ENCODE peak calls at places on chromosomes 2 and 18, in eight cellular contexts. One of them, this sample, is unnamed.

GRCh38 chr2:66576381-66577330 is 141.7 kb downstream of the MEIS1 start:
- DNase-seq in heart left ventricle: peak; percentile 35
- DNase-seq in sigmoid colon: peak; percentile 86
- DNase-seq in stomach: no peak
- DNase-seq in tibial nerve: no peak
- DNase-seq in uterus: peak; percentile 72
- DNase-seq in esophagus muscularis mucosa: no peak
- DNase-seq in A549: peak; percentile 28
- DNase-seq in this sample: peak; percentile 65

GRCh38 chr2:57552885-57553284 is 493.7 kb upstream of the VRK2 start:
- DNase-seq in heart left ventricle: no peak
- DNase-seq in sigmoid colon: no peak
- DNase-seq in stomach: no peak
- DNase-seq in tibial nerve: no peak
- DNase-seq in uterus: no peak
- DNase-seq in esophagus muscularis mucosa: no peak
- DNase-seq in A549: no peak
- DNase-seq in this sample: no peak

GRCh38 chr2:85890522-85891176 is 1.9 kb upstream of the ST3GAL5 start:
- DNase-seq in heart left ventricle: no peak
- DNase-seq in sigmoid colon: no peak
- DNase-seq in stomach: no peak
- DNase-seq in tibial nerve: no peak
- DNase-seq in uterus: no peak
- DNase-seq in esophagus muscularis mucosa: no peak
- DNase-seq in A549: no peak
- DNase-seq in this sample: no peak

GRCh38 chr18:58819051-58819450 is 45.6 kb upstream of the ZNF532 start:
- DNase-seq in heart left ventricle: no peak
- DNase-seq in sigmoid colon: no peak
- DNase-seq in stomach: no peak
- DNase-seq in tibial nerve: no peak
- DNase-seq in uterus: no peak
- DNase-seq in esophagus muscularis mucosa: no peak
- DNase-seq in A549: no peak
- DNase-seq in this sample: no peak

GRCh38 chr18:53698907-53699306 is 525.6 kb downstream of the MBD2 start:
- DNase-seq in heart left ventricle: peak; percentile 30
- DNase-seq in sigmoid colon: no peak
- DNase-seq in stomach: peak; percentile 52
- DNase-seq in tibial nerve: no peak
- DNase-seq in uterus: no peak
- DNase-seq in esophagus muscularis mucosa: no peak
- DNase-seq in A549: peak; percentile 3
- DNase-seq in this sample: no peak

GRCh38 chr18:47254341-47254939 is 3.0 kb upstream of the SKOR2 start:
- DNase-seq in heart left ventricle: peak; percentile 55
- DNase-seq in sigmoid colon: no peak
- DNase-seq in stomach: no peak
- DNase-seq in tibial nerve: no peak
- DNase-seq in uterus: no peak
- DNase-seq in esophagus muscularis mucosa: no peak
- DNase-seq in A549: no peak
- DNase-seq in this sample: no peak

GRCh38 chr2:143081616-143082015 is 47.6 kb upstream of the ARHGAP15 start:
- DNase-seq in heart left ventricle: no peak
- DNase-seq in sigmoid colon: no peak
- DNase-seq in stomach: no peak
- DNase-seq in tibial nerve: no peak
- DNase-seq in uterus: no peak
- DNase-seq in esophagus muscularis mucosa: no peak
- DNase-seq in A549: no peak
- DNase-seq in this sample: no peak

GRCh38 chr18:64017870-64018269 is 48.0 kb downstream of the SERPINB8 start:
- DNase-seq in heart left ventricle: no peak
- DNase-seq in sigmoid colon: no peak
- DNase-seq in stomach: no peak
- DNase-seq in tibial nerve: no peak
- DNase-seq in uterus: no peak
- DNase-seq in esophagus muscularis mucosa: no peak
- DNase-seq in A549: peak; percentile 10
- DNase-seq in this sample: no peak

GRCh38 chr2:215579809-215580208 is 143.9 kb upstream of the FN1 start:
- DNase-seq in heart left ventricle: no peak
- DNase-seq in sigmoid colon: no peak
- DNase-seq in stomach: no peak
- DNase-seq in tibial nerve: peak; percentile 27
- DNase-seq in uterus: no peak
- DNase-seq in esophagus muscularis mucosa: no peak
- DNase-seq in A549: no peak
- DNase-seq in this sample: no peak

GRCh38 chr18:43744960-43745740 is 467.9 kb upstream of the SYT4 start:
- DNase-seq in heart left ventricle: no peak
- DNase-seq in sigmoid colon: no peak
- DNase-seq in stomach: no peak
- DNase-seq in tibial nerve: no peak
- DNase-seq in uterus: no peak
- DNase-seq in esophagus muscularis mucosa: no peak
- DNase-seq in A549: no peak
- DNase-seq in this sample: no peak

GRCh38 chr2:114929225-114929624 is 486.8 kb downstream of the DPP10 start:
- DNase-seq in heart left ventricle: no peak
- DNase-seq in sigmoid colon: no peak
- DNase-seq in stomach: no peak
- DNase-seq in tibial nerve: no peak
- DNase-seq in uterus: no peak
- DNase-seq in esophagus muscularis mucosa: no peak
- DNase-seq in A549: no peak
- DNase-seq in this sample: no peak

GRCh38 chr2:120949027-120949956 is 213.6 kb downstream of the GLI2 start:
- DNase-seq in heart left ventricle: no peak
- DNase-seq in sigmoid colon: no peak
- DNase-seq in stomach: no peak
- DNase-seq in tibial nerve: no peak
- DNase-seq in uterus: no peak
- DNase-seq in esophagus muscularis mucosa: no peak
- DNase-seq in A549: peak; percentile 33
- DNase-seq in this sample: no peak

GRCh38 chr18:48814490-48815181 is 136.1 kb downstream of the SMAD7 start:
- DNase-seq in heart left ventricle: no peak
- DNase-seq in sigmoid colon: peak; percentile 15
- DNase-seq in stomach: peak; percentile 14
- DNase-seq in tibial nerve: no peak
- DNase-seq in uterus: peak; percentile 2
- DNase-seq in esophagus muscularis mucosa: no peak
- DNase-seq in A549: no peak
- DNase-seq in this sample: peak; percentile 1
- TF ChIP-seq POLR2A in heart left ventricle: no peak
- TF ChIP-seq POLR2A in sigmoid colon: no peak
- TF ChIP-seq POLR2A in stomach: no peak
- TF ChIP-seq POLR2A in tibial nerve: no peak
- TF ChIP-seq POLR2A in uterus: no peak
- TF ChIP-seq POLR2A in esophagus muscularis mucosa: no peak
- TF ChIP-seq POLR2A in A549: no peak
- TF ChIP-seq POLR2A in this sample: no peak

GRCh38 chr2:157254041-157254440 is 3.5 kb upstream of the GALNT5 start:
- DNase-seq in heart left ventricle: no peak
- DNase-seq in sigmoid colon: no peak
- DNase-seq in stomach: no peak
- DNase-seq in tibial nerve: no peak
- DNase-seq in uterus: no peak
- DNase-seq in esophagus muscularis mucosa: no peak
- DNase-seq in A549: no peak
- DNase-seq in this sample: no peak

GRCh38 chr2:157257312-157258252 is at the start of gene GALNT5:
- DNase-seq in heart left ventricle: peak; percentile 27
- DNase-seq in sigmoid colon: no peak
- DNase-seq in stomach: peak; percentile 27
- DNase-seq in tibial nerve: no peak
- DNase-seq in uterus: no peak
- DNase-seq in esophagus muscularis mucosa: no peak
- DNase-seq in A549: peak; percentile 3
- DNase-seq in this sample: no peak

GRCh38 chr2:157260403-157261198 is 3.1 kb downstream of the GALNT5 start:
- DNase-seq in heart left ventricle: no peak
- DNase-seq in sigmoid colon: no peak
- DNase-seq in stomach: no peak
- DNase-seq in tibial nerve: no peak
- DNase-seq in uterus: no peak
- DNase-seq in esophagus muscularis mucosa: no peak
- DNase-seq in A549: no peak
- DNase-seq in this sample: no peak

GRCh38 chr2:157258520-157259326 is 1.2 kb downstream of the GALNT5 start:
- DNase-seq in heart left ventricle: no peak
- DNase-seq in sigmoid colon: no peak
- DNase-seq in stomach: peak; percentile 39
- DNase-seq in tibial nerve: no peak
- DNase-seq in uterus: no peak
- DNase-seq in esophagus muscularis mucosa: no peak
- DNase-seq in A549: no peak
- DNase-seq in this sample: no peak

DNA sequence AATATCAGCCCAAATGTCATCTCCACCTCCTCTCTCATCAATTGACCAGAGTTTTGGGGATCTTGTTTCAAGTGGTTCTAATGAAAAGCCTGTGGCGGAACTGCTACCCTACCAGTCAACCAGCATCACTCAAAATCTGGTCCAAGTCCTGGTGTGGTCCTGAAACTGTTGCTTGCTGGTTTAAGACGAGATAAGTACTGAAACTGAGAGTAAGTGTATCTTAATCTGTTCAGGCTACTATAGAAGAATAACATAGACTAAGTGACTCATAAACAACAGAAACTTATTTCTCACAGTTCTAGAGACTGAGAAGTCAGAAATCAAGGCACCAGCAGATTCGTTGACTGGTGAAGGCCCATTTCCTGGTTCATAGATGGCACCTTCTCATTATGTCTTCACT is 884 bp upstream of the GALNT5 start:
- DNase-seq in heart left ventricle: no peak
- DNase-seq in sigmoid colon: no peak
- DNase-seq in stomach: no peak
- DNase-seq in tibial nerve: no peak
- DNase-seq in uterus: no peak
- DNase-seq in esophagus muscularis mucosa: no peak
- DNase-seq in A549: no peak
- DNase-seq in this sample: no peak
- H3K27ac ChIP-seq in heart left ventricle: no peak overlapping the region
- H3K27ac ChIP-seq in sigmoid colon: no peak overlapping the region
- H3K27ac ChIP-seq in stomach: no peak overlapping the region
- H3K27ac ChIP-seq in tibial nerve: no peak overlapping the region
- H3K27ac ChIP-seq in uterus: no peak overlapping the region
- H3K27ac ChIP-seq in esophagus muscularis mucosa: no peak overlapping the region
- H3K27ac ChIP-seq in A549: no peak overlapping the region
- H3K27ac ChIP-seq in this sample: no peak overlapping the region

GRCh38 chr2:89820248-89820647 is 1128.8 kb downstream of the RPIA start:
- DNase-seq in heart left ventricle: no peak
- DNase-seq in sigmoid colon: no peak
- DNase-seq in stomach: no peak
- DNase-seq in tibial nerve: no peak
- DNase-seq in uterus: no peak
- DNase-seq in esophagus muscularis mucosa: no peak
- DNase-seq in A549: no peak
- DNase-seq in this sample: no peak
- H3K9me3 ChIP-seq in heart left ventricle: peaks cover 6% of the 10 kb centered on the region
- H3K9me3 ChIP-seq in sigmoid colon: peaks cover 17% of the 10 kb centered on the region
- H3K9me3 ChIP-seq in stomach: peaks cover 94% of the 10 kb centered on the region
- H3K9me3 ChIP-seq in tibial nerve: peaks cover 6% of the 10 kb centered on the region
- H3K9me3 ChIP-seq in uterus: no peaks in the 10 kb centered on the region
- H3K9me3 ChIP-seq in esophagus muscularis mucosa: peaks cover 19% of the 10 kb centered on the region
- H3K9me3 ChIP-seq in A549: peaks cover 21% of the 10 kb centered on the region
- H3K9me3 ChIP-seq in this sample: no peaks in the 10 kb centered on the region

DNA sequence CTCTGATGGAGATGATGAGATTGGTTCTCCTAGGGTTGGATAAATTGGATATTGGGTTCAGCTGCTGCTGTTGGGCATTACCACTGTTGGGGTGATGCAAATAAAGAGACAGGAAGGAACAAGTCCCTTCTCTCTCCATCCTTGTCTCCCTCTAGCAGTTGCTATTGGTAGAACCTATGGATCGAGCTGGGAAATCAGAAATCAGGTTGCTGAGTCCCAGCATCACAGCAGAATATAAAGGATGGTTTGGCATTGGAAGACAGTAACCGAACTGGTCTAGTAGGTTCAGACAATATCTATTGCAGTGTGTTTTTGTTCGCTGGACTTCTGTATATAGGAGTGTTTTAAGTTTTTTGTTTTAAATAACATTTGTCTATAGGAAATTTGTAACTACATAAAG is 8.1 kb downstream of the WDR43 start:
- DNase-seq in heart left ventricle: no peak
- DNase-seq in sigmoid colon: no peak
- DNase-seq in stomach: no peak
- DNase-seq in tibial nerve: no peak
- DNase-seq in uterus: no peak
- DNase-seq in esophagus muscularis mucosa: no peak
- DNase-seq in A549: no peak
- DNase-seq in this sample: no peak
- TF ChIP-seq POLR2A in heart left ventricle: no peak
- TF ChIP-seq POLR2A in sigmoid colon: no peak
- TF ChIP-seq POLR2A in stomach: no peak
- TF ChIP-seq POLR2A in tibial nerve: no peak
- TF ChIP-seq POLR2A in uterus: no peak
- TF ChIP-seq POLR2A in esophagus muscularis mucosa: no peak
- TF ChIP-seq POLR2A in A549: no peak
- TF ChIP-seq POLR2A in this sample: no peak

GRCh38 chr18:78085241-78086185 is 835.9 kb downstream of the GALR1 start:
- DNase-seq in heart left ventricle: no peak
- DNase-seq in sigmoid colon: no peak
- DNase-seq in stomach: no peak
- DNase-seq in tibial nerve: no peak
- DNase-seq in uterus: no peak
- DNase-seq in esophagus muscularis mucosa: peak; percentile 81
- DNase-seq in A549: no peak
- DNase-seq in this sample: no peak
- H3K27ac ChIP-seq in heart left ventricle: no peak overlapping the region
- H3K27ac ChIP-seq in sigmoid colon: no peak overlapping the region
- H3K27ac ChIP-seq in stomach: no peak overlapping the region
- H3K27ac ChIP-seq in tibial nerve: no peak overlapping the region
- H3K27ac ChIP-seq in uterus: no peak overlapping the region
- H3K27ac ChIP-seq in esophagus muscularis mucosa: no peak overlapping the region
- H3K27ac ChIP-seq in A549: no peak overlapping the region
- H3K27ac ChIP-seq in this sample: no peak overlapping the region

GRCh38 chr18:78647018-78647417 is 332.6 kb upstream of the SALL3 start:
- DNase-seq in heart left ventricle: no peak
- DNase-seq in sigmoid colon: no peak
- DNase-seq in stomach: no peak
- DNase-seq in tibial nerve: no peak
- DNase-seq in uterus: no peak
- DNase-seq in esophagus muscularis mucosa: no peak
- DNase-seq in A549: no peak
- DNase-seq in this sample: no peak
- H3K9me3 ChIP-seq in heart left ventricle: no peaks in the 10 kb centered on the region
- H3K9me3 ChIP-seq in sigmoid colon: no peaks in the 10 kb centered on the region
- H3K9me3 ChIP-seq in stomach: peaks cover 5% of the 10 kb centered on the region
- H3K9me3 ChIP-seq in tibial nerve: no peaks in the 10 kb centered on the region
- H3K9me3 ChIP-seq in uterus: no peaks in the 10 kb centered on the region
- H3K9me3 ChIP-seq in esophagus muscularis mucosa: no peaks in the 10 kb centered on the region
- H3K9me3 ChIP-seq in A549: no peaks in the 10 kb centered on the region
- H3K9me3 ChIP-seq in this sample: no peaks in the 10 kb centered on the region

This sample was measured in ovary.